ENCODE peak calls at places on chromosomes 4 and X, in five cellular contexts. N is upper lobe of left lung, A is GM12878, J is GM13976, T is GM20000. Y is an unnamed sample.

GRCh38 chr4:87589531-87589930 is 18.8 kb upstream of the DSPP start:
- DNase-seq in T (no peak), A (no peak), N (no peak), J (no peak), Y (no peak)

GRCh38 chrX:50081282-50081955 is 119.4 kb downstream of the AKAP4 start:
- DNase-seq in A (no peak), N (no peak), T (no peak), J (no peak), Y (no peak)

GRCh38 chr4:152614337-152614736 is 65.5 kb downstream of the TMEM154 start:
- DNase-seq in A (no peak), J (no peak), N (peak), T (no peak), Y (no peak)

GRCh38 chr4:52823478-52824092 is 38.5 kb upstream of the RASL11B start:
- DNase-seq in J (no peak), T (no peak), N (no peak), A (no peak), Y (no peak)

GRCh38 chr4:39469429-39470077 is 10.7 kb downstream of the LIAS start:
- DNase-seq in A (peak), N (no peak), J (peak), T (peak), Y (peak)

GRCh38 chrX:72568406-72569092 is 4.1 kb downstream of the HDAC8 start:
- DNase-seq in N (no peak), A (no peak), T (no peak), J (no peak), Y (no peak)

GRCh38 chr4:101501421-101501820 is 154.1 kb upstream of the PPP3CA start:
- DNase-seq in N (no peak), T (no peak), A (no peak), J (no peak), Y (no peak)

GRCh38 chr4:121096174-121096573 is 23.8 kb upstream of the NDNF start:
- DNase-seq in N (no peak), A (no peak), J (no peak), T (no peak), Y (no peak)

GRCh38 chrX:110384490-110384889 is 25.8 kb downstream of the RTL9 start:
- DNase-seq in T (no peak), N (no peak), J (no peak), A (no peak), Y (no peak)

GRCh38 chr4:65943076-65943475 is 272.8 kb upstream of the EPHA5 start:
- DNase-seq in N (no peak), A (no peak), J (no peak), T (no peak), Y (peak)

GRCh38 chr4:121785479-121785878 is 15.6 kb upstream of the EXOSC9 start:
- DNase-seq in T (no peak), N (no peak), J (no peak), A (no peak), Y (no peak)

GRCh38 chr4:96395747-96396146 is 555.9 kb downstream of the PDHA2 start:
- DNase-seq in T (no peak), N (no peak), J (no peak), A (no peak), Y (no peak)

GRCh38 chr4:173488656-173489055 is 41.4 kb downstream of the HAND2 start:
- DNase-seq in T (no peak), N (no peak), J (no peak), A (no peak), Y (no peak)

GRCh38 chrX:39969099-39969825 is 128.5 kb downstream of the BCOR start:
- DNase-seq in A (no peak), N (peak), J (no peak), T (no peak), Y (no peak)

GRCh38 chr4:51995647-51996046 is 24.5 kb downstream of the LRRC66 start:
- DNase-seq in A (no peak), N (no peak), J (no peak), T (no peak), Y (no peak)

GRCh38 chrX:109199726-109200125 is 282.2 kb downstream of the GUCY2F start:
- DNase-seq in J (no peak), T (no peak), N (no peak), A (no peak), Y (no peak)

GRCh38 chr4:114497116-114497515 is 101.5 kb upstream of the UGT8 start:
- DNase-seq in J (no peak), T (no peak), N (no peak), A (no peak), Y (no peak)

GRCh38 chrX:46325312-46325877 is 219.8 kb downstream of the ZNF674 start:
- DNase-seq in T (no peak), J (no peak), A (no peak), N (no peak), Y (no peak)

GRCh38 chr4:29295280-29295679 is 1424.9 kb upstream of the PCDH7 start:
- DNase-seq in N (no peak), A (no peak), J (no peak), T (no peak), Y (no peak)

GRCh38 chr4:175453456-175453855 is 358.6 kb downstream of the GPM6A start:
- DNase-seq in N (no peak), T (no peak), J (no peak), A (no peak), Y (no peak)

GRCh38 chr4:47654972-47655693 is 170.1 kb downstream of the ATP10D start:
- DNase-seq in A (no peak), T (no peak), N (no peak), J (no peak), Y (no peak)

GRCh38 chrX:70422886-70423336 is at the start of gene GDPD2:
- DNase-seq in A (no peak), T (no peak), J (no peak), N (peak), Y (no peak)

DNA sequence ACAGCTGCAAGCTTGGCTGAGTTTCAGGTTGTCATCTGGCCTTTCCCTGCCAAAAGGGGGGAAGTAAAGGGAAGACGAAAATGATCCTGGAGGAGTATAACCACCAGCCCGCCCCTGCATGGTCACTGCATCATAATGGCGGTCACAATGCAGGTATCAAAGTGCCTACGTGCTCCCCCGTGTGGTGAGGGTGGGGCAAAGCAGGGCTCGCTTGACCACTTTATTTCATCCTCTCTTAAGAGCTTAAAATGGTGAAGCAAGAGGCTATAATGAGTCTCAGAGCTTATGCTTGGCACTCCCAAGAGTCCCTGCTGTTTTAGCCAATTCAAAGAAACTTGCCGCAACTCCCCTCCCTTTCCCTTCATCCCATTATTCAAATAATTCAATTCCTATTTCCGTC is 105.6 kb downstream of the APOOL start:
- DNase-seq in A (no peak), J (peak), N (no peak), T (peak), Y (no peak)
- TF ChIP-seq CTCF in A (peak), J (peak), N (peak), T (no peak), Y (peak)

GRCh38 chr4:46389301-46389761 is 597 bp downstream of the GABRA2 start:
- DNase-seq in J (peak), A (no peak), N (no peak), T (no peak), Y (peak)

GRCh38 chr4:46386570-46386969 is 3.4 kb downstream of the GABRA2 start:
- DNase-seq in N (no peak), T (no peak), J (no peak), A (no peak), Y (no peak)

GRCh38 chr4:46390353-46391058 is 578 bp upstream of the GABRA2 start:
- DNase-seq in J (peak), T (no peak), A (no peak), N (peak), Y (no peak)

GRCh38 chr4:46388860-46389259 is 1.1 kb downstream of the GABRA2 start:
- DNase-seq in N (no peak), J (no peak), A (no peak), T (no peak), Y (no peak)

GRCh38 chr4:46387956-46388355 is 2.0 kb downstream of the GABRA2 start:
- DNase-seq in T (no peak), A (no peak), J (no peak), N (no peak), Y (no peak)
- TF ChIP-seq CTCF in T (no peak), A (no peak), J (no peak), N (no peak), Y (peak)

GRCh38 chr4:63296773-63297172 is 1112.5 kb downstream of the TECRL start:
- DNase-seq in A (no peak), J (no peak), N (no peak), T (no peak), Y (peak)
- TF ChIP-seq CTCF in A (no peak), J (no peak), N (no peak), T (no peak), Y (peak)

DNA sequence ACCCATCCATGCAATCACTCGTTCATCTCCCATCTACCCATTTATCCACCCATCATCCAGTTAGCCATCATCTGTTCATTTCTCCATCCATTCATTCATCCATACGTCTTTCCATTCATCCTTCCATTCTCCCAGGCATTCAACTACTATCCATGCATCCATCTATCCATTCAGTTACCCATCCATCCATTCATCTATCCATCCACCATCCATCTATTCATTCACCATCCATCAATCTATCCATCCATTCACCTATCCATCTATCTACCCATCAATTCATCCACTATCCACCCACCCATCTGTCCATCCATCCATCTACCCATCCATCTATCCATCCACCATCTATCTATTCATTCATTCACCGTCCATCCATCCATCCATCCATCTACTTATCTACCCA is 223.3 kb downstream of the AFAP1 start:
- DNase-seq in A (no peak), T (no peak), J (no peak), N (no peak), Y (no peak)
- TF ChIP-seq CTCF in A (no peak), T (no peak), J (no peak), N (no peak), Y (no peak)

GRCh38 chr4:7819446-7819845 is 120.2 kb downstream of the AFAP1 start:
- DNase-seq in A (no peak), N (no peak), T (no peak), J (no peak), Y (no peak)

GRCh38 chr4:7820031-7820825 is 119.4 kb downstream of the AFAP1 start:
- DNase-seq in A (no peak), T (no peak), J (no peak), N (no peak), Y (no peak)

GRCh38 chr4:7817877-7818675 is 121.6 kb downstream of the AFAP1 start:
- DNase-seq in T (no peak), N (no peak), A (no peak), J (no peak), Y (no peak)

GRCh38 chr4:7816771-7817170 is 122.9 kb downstream of the AFAP1 start:
- DNase-seq in N (no peak), T (no peak), J (no peak), A (no peak), Y (peak)

GRCh38 chr4:7818676-7819041 is 121.0 kb downstream of the AFAP1 start:
- DNase-seq in J (no peak), N (no peak), A (no peak), T (no peak), Y (no peak)
- TF ChIP-seq CTCF in J (no peak), N (no peak), A (no peak), T (no peak), Y (no peak)

DNA sequence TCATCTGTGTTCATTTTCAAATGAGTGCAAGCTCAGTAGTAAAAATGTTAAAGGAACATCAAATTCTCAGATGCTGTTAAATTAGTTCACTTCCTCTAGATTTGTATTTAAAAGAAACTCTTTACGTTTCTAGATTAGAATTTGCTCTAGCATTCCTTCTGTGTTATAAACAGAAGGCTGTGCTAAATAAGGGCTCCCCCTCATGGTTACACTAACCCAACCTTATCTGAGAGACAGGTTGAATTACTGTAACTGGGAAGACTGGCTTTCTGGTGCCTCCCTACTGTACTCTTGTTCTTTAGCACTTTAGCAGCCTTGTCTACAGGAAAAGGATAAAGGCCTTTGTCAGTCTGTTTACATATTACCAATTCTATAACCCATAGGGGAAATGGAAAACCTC is 56.8 kb downstream of the RXFP1 start:
- DNase-seq in T (no peak), J (no peak), A (no peak), N (no peak), Y (no peak)
- TF ChIP-seq CTCF in T (peak), J (no peak), A (peak), N (no peak), Y (peak)

GRCh38 chr4:163484906-163485305 is 9.6 kb upstream of the TMA16 start:
- DNase-seq in A (no peak), T (peak), N (no peak), J (peak), Y (no peak)
- TF ChIP-seq CTCF in A (peak), T (peak), N (peak), J (peak), Y (peak)

GRCh38 chr4:5824635-5825034 is 68.3 kb downstream of the CRMP1 start:
- DNase-seq in A (no peak), J (peak), T (peak), N (no peak), Y (no peak)
- TF ChIP-seq CTCF in A (peak), J (peak), T (peak), N (no peak), Y (peak)

DNA sequence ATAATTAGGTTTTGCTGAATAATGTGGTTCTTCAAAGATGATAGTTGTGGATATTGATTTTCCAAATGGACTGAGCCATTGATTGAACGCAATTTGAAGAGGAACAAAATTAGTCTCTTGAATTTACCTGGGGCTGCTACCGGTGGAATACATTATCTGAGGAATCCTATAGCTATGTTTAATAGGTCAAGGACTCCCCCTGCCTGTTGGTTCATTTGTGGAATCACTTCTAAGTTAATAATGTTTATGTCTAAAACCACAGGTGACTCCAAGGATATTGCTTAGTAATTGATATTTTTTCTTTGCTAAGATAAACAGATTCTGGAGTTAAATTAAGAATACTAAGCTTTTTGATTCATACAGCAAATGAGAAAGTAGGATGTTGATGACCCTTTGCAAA is 576.0 kb upstream of the PABPC4L start:
- DNase-seq in A (no peak), J (no peak), T (no peak), N (no peak), Y (peak)
- TF ChIP-seq CTCF in A (no peak), J (no peak), T (no peak), N (no peak), Y (peak)

Y was measured in LNCaP clone FGC.